ENCODE peak calls at places on chromosomes 2 and 18, in eight cellular contexts. One of them, this sample, is unnamed.

GRCh38 chr2:65265090-65266045 is 37.7 kb downstream of the ACTR2 start:
- DNase-seq in GM12891: no peak
- DNase-seq in GM12892: no peak
- DNase-seq in H54: no peak
- DNase-seq in A549: peak; percentile 46
- DNase-seq in heart left ventricle: no peak
- DNase-seq in spleen: no peak
- DNase-seq in NB4: peak; percentile 81
- DNase-seq in this sample: peak; percentile 24

GRCh38 chr2:219947575-219947974 is 320.1 kb downstream of the SLC4A3 start:
- DNase-seq in GM12892: no peak
- DNase-seq in NB4: no peak
- DNase-seq in A549: no peak
- DNase-seq in spleen: no peak
- DNase-seq in H54: peak; percentile 22
- DNase-seq in heart left ventricle: no peak
- DNase-seq in GM12891: no peak
- DNase-seq in this sample: no peak

GRCh38 chr2:174835797-174836255 is 71.6 kb upstream of the CHRNA1 start:
- DNase-seq in GM12891: no peak
- DNase-seq in GM12892: no peak
- DNase-seq in NB4: peak; percentile 33
- DNase-seq in spleen: no peak
- DNase-seq in A549: no peak
- DNase-seq in heart left ventricle: no peak
- DNase-seq in H54: no peak
- DNase-seq in this sample: no peak

GRCh38 chr2:207479198-207479785 is 50.5 kb upstream of the CREB1 start:
- DNase-seq in NB4: no peak
- DNase-seq in A549: no peak
- DNase-seq in GM12892: no peak
- DNase-seq in H54: no peak
- DNase-seq in heart left ventricle: no peak
- DNase-seq in GM12891: no peak
- DNase-seq in spleen: no peak
- DNase-seq in this sample: no peak

GRCh38 chr2:165582409-165582808 is 112.9 kb downstream of the CSRNP3 start:
- DNase-seq in spleen: no peak
- DNase-seq in NB4: no peak
- DNase-seq in A549: no peak
- DNase-seq in GM12892: no peak
- DNase-seq in H54: no peak
- DNase-seq in heart left ventricle: no peak
- DNase-seq in GM12891: no peak
- DNase-seq in this sample: no peak

GRCh38 chr2:240466579-240467148 is 31.2 kb downstream of the GPC1 start:
- DNase-seq in spleen: peak; percentile 66
- DNase-seq in A549: no peak
- DNase-seq in H54: no peak
- DNase-seq in GM12891: peak; percentile 10
- DNase-seq in heart left ventricle: peak; percentile 48
- DNase-seq in NB4: no peak
- DNase-seq in GM12892: peak; percentile 12
- DNase-seq in this sample: peak; percentile 84

GRCh38 chr2:79723830-79724229 is 211.0 kb downstream of the CTNNA2 start:
- DNase-seq in GM12892: no peak
- DNase-seq in A549: peak; percentile 11
- DNase-seq in heart left ventricle: no peak
- DNase-seq in NB4: no peak
- DNase-seq in spleen: no peak
- DNase-seq in GM12891: no peak
- DNase-seq in H54: peak; percentile 26
- DNase-seq in this sample: no peak

GRCh38 chr2:234433201-234433600 is 63.7 kb downstream of the ARL4C start:
- DNase-seq in GM12891: no peak
- DNase-seq in A549: no peak
- DNase-seq in GM12892: no peak
- DNase-seq in heart left ventricle: no peak
- DNase-seq in NB4: no peak
- DNase-seq in H54: no peak
- DNase-seq in spleen: no peak
- DNase-seq in this sample: no peak

GRCh38 chr2:230575640-230576324 is 136.9 kb upstream of the CAB39 start:
- DNase-seq in NB4: peak; percentile 65
- DNase-seq in spleen: no peak
- DNase-seq in GM12891: no peak
- DNase-seq in GM12892: no peak
- DNase-seq in A549: no peak
- DNase-seq in heart left ventricle: no peak
- DNase-seq in H54: no peak
- DNase-seq in this sample: no peak

GRCh38 chr2:76850969-76851368 is 671.2 kb downstream of the LRRTM4 start:
- DNase-seq in A549: no peak
- DNase-seq in NB4: no peak
- DNase-seq in spleen: no peak
- DNase-seq in H54: no peak
- DNase-seq in GM12891: no peak
- DNase-seq in heart left ventricle: no peak
- DNase-seq in GM12892: no peak
- DNase-seq in this sample: no peak

GRCh38 chr2:10214179-10214578 is 88.5 kb upstream of the HPCAL1 start:
- DNase-seq in spleen: peak; percentile 35
- DNase-seq in H54: no peak
- DNase-seq in NB4: no peak
- DNase-seq in GM12892: no peak
- DNase-seq in heart left ventricle: peak; percentile 34
- DNase-seq in GM12891: no peak
- DNase-seq in A549: no peak
- DNase-seq in this sample: no peak

GRCh38 chr2:241882090-241882625 is 12.6 kb downstream of the RTP5 start:
- DNase-seq in GM12891: peak; percentile 78
- DNase-seq in spleen: peak; percentile 93
- DNase-seq in NB4: peak; percentile 74
- DNase-seq in GM12892: peak; percentile 84
- DNase-seq in A549: no peak
- DNase-seq in H54: no peak
- DNase-seq in heart left ventricle: peak; percentile 76
- DNase-seq in this sample: peak; percentile 65

GRCh38 chr2:33291278-33292013 is 185.0 kb upstream of the RASGRP3 start:
- DNase-seq in A549: peak; percentile 79
- DNase-seq in GM12892: no peak
- DNase-seq in spleen: no peak
- DNase-seq in heart left ventricle: no peak
- DNase-seq in NB4: no peak
- DNase-seq in H54: peak; percentile 9
- DNase-seq in GM12891: no peak
- DNase-seq in this sample: no peak

GRCh38 chr2:53985646-53986045 is 14.9 kb upstream of the PSME4 start:
- DNase-seq in GM12891: no peak
- DNase-seq in A549: no peak
- DNase-seq in GM12892: no peak
- DNase-seq in heart left ventricle: no peak
- DNase-seq in spleen: no peak
- DNase-seq in H54: no peak
- DNase-seq in NB4: no peak
- DNase-seq in this sample: no peak

GRCh38 chr2:203549406-203549805 is 14.3 kb upstream of the RAPH1 start:
- DNase-seq in NB4: no peak
- DNase-seq in spleen: no peak
- DNase-seq in heart left ventricle: no peak
- DNase-seq in A549: no peak
- DNase-seq in GM12892: no peak
- DNase-seq in H54: no peak
- DNase-seq in GM12891: no peak
- DNase-seq in this sample: no peak

GRCh38 chr2:224008702-224009261 is 30.3 kb downstream of the SERPINE2 start:
- DNase-seq in GM12892: no peak
- DNase-seq in spleen: no peak
- DNase-seq in heart left ventricle: no peak
- DNase-seq in H54: no peak
- DNase-seq in NB4: no peak
- DNase-seq in GM12891: no peak
- DNase-seq in A549: no peak
- DNase-seq in this sample: no peak

GRCh38 chr2:81225756-81226155 is 921.2 kb upstream of the LRRTM1 start:
- DNase-seq in GM12891: no peak
- DNase-seq in GM12892: no peak
- DNase-seq in spleen: no peak
- DNase-seq in NB4: no peak
- DNase-seq in A549: no peak
- DNase-seq in H54: no peak
- DNase-seq in heart left ventricle: no peak
- DNase-seq in this sample: no peak

GRCh38 chr2:119119076-119119710 is 39.4 kb downstream of the C1QL2 start:
- DNase-seq in A549: no peak
- DNase-seq in NB4: no peak
- DNase-seq in GM12891: no peak
- DNase-seq in H54: no peak
- DNase-seq in GM12892: no peak
- DNase-seq in heart left ventricle: no peak
- DNase-seq in spleen: no peak
- DNase-seq in this sample: no peak

GRCh38 chr2:201237486-201238241 is 22.7 kb upstream of the CASP8 start:
- DNase-seq in spleen: no peak
- DNase-seq in H54: no peak
- DNase-seq in GM12891: no peak
- DNase-seq in heart left ventricle: no peak
- DNase-seq in A549: no peak
- DNase-seq in NB4: peak; percentile 64
- DNase-seq in GM12892: no peak
- DNase-seq in this sample: no peak

GRCh38 chr2:201232125-201232815 is 28.1 kb upstream of the CASP8 start:
- DNase-seq in A549: peak; percentile 85
- DNase-seq in spleen: peak; percentile 94
- DNase-seq in NB4: peak; percentile 98
- DNase-seq in H54: peak; percentile 81
- DNase-seq in heart left ventricle: peak; percentile 86
- DNase-seq in GM12891: peak; percentile 54
- DNase-seq in GM12892: peak; percentile 56
- DNase-seq in this sample: peak; percentile 97

GRCh38 chr2:201234167-201235139 is 25.9 kb upstream of the CASP8 start:
- DNase-seq in GM12891: no peak
- DNase-seq in NB4: peak; percentile 37
- DNase-seq in H54: no peak
- DNase-seq in A549: no peak
- DNase-seq in heart left ventricle: no peak
- DNase-seq in GM12892: no peak
- DNase-seq in spleen: no peak
- DNase-seq in this sample: no peak

GRCh38 chr2:201235865-201236811 is 24.2 kb upstream of the CASP8 start:
- DNase-seq in GM12891: no peak
- DNase-seq in heart left ventricle: peak; percentile 67
- DNase-seq in GM12892: no peak
- DNase-seq in spleen: peak; percentile 85
- DNase-seq in NB4: peak; percentile 85
- DNase-seq in H54: no peak
- DNase-seq in A549: no peak
- DNase-seq in this sample: peak; percentile 88

GRCh38 chr2:201233192-201234166 is 26.9 kb upstream of the CASP8 start:
- DNase-seq in heart left ventricle: peak; percentile 72
- DNase-seq in A549: peak; percentile 79
- DNase-seq in GM12891: peak; percentile 46
- DNase-seq in spleen: peak; percentile 93
- DNase-seq in NB4: peak; percentile 97
- DNase-seq in H54: peak; percentile 59
- DNase-seq in GM12892: peak; percentile 56
- DNase-seq in this sample: peak; percentile 93
- TF ChIP-seq POLR2A in heart left ventricle: no peak
- TF ChIP-seq POLR2A in A549: peak; percentile 50
- TF ChIP-seq POLR2A in GM12891: peak; percentile 89
- TF ChIP-seq POLR2A in spleen: peak; percentile 17
- TF ChIP-seq POLR2A in NB4: peak; percentile 90
- TF ChIP-seq POLR2A in H54: peak; percentile 10
- TF ChIP-seq POLR2A in GM12892: peak; percentile 89
- TF ChIP-seq POLR2A in this sample: no peak

DNA sequence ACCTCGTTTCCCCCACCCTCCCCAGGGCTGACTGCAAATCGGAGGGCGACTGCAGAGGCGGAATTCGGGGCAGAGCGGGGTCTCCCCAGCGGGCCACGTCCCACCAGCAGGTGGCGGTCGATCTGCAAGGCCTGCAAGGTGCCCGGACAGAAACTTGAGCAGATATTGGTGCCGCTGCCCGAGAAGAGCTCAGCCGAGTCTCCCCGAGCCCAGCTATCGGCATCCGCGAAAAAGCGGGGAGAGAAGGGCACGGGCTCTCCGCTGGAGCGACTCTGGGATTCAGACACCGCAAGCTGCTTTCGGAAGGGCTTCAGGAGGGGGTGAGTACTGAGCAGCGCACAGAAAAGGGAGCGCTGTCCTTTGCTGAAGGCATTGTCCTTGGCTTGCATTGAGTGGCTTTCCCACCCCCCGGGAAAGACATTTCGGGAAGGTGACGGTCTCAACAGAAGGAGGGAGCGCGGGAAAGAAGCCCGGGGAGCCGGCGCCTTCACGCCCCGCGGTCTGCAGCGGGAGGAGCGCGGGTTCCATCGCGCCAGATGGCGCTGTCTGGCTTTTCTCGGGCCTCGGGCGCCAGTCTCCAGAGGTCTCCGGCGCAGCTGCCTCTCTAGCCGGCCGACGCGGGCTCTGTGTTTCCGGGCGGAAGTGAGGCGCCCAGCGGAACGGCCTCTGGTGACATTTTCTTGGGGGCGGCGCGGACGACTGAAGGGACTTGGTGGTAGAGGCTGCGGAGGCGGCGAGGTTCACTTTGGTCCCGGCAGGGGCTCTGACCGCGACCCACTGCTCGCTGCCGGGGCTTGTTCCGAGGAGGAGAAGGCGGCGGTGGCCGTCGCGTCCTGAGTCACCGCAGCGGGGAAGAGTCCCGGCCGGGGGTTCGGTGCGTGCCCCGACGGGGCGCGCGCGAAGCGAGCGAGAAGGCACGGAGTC is 69.5 kb downstream of the HAUS1 start:
- DNase-seq in A549: peak; percentile 83
- DNase-seq in spleen: peak; percentile 99
- DNase-seq in H54: peak; percentile 62
- DNase-seq in NB4: peak; percentile 96
- DNase-seq in GM12892: peak; percentile 92
- DNase-seq in GM12891: peak; percentile 92
- DNase-seq in heart left ventricle: peak; percentile 97
- DNase-seq in this sample: peak; percentile 98
- TF ChIP-seq POLR2A in A549: peak; percentile 29
- TF ChIP-seq POLR2A in spleen: no peak
- TF ChIP-seq POLR2A in H54: peak; percentile 65
- TF ChIP-seq POLR2A in NB4: peak; percentile 51
- TF ChIP-seq POLR2A in GM12892: peak; percentile 91
- TF ChIP-seq POLR2A in GM12891: peak; percentile 94
- TF ChIP-seq POLR2A in heart left ventricle: no peak
- TF ChIP-seq POLR2A in this sample: no peak

GRCh38 chr2:29269095-29270090 is 154.2 kb downstream of the CLIP4 start:
- DNase-seq in GM12891: no peak
- DNase-seq in heart left ventricle: no peak
- DNase-seq in GM12892: no peak
- DNase-seq in NB4: peak; percentile 7
- DNase-seq in A549: no peak
- DNase-seq in spleen: no peak
- DNase-seq in H54: no peak
- DNase-seq in this sample: peak; percentile 32
- TF ChIP-seq POLR2A in GM12891: no peak
- TF ChIP-seq POLR2A in heart left ventricle: no peak
- TF ChIP-seq POLR2A in GM12892: no peak
- TF ChIP-seq POLR2A in NB4: no peak
- TF ChIP-seq POLR2A in A549: no peak
- TF ChIP-seq POLR2A in spleen: no peak
- TF ChIP-seq POLR2A in H54: no peak
- TF ChIP-seq POLR2A in this sample: no peak

GRCh38 chr2:154455871-154456270 is 242.6 kb upstream of the KCNJ3 start:
- DNase-seq in NB4: peak; percentile 20
- DNase-seq in H54: no peak
- DNase-seq in heart left ventricle: no peak
- DNase-seq in GM12891: no peak
- DNase-seq in GM12892: no peak
- DNase-seq in A549: no peak
- DNase-seq in spleen: no peak
- DNase-seq in this sample: no peak
- TF ChIP-seq POLR2A in NB4: no peak
- TF ChIP-seq POLR2A in H54: no peak
- TF ChIP-seq POLR2A in heart left ventricle: no peak
- TF ChIP-seq POLR2A in GM12891: no peak
- TF ChIP-seq POLR2A in GM12892: no peak
- TF ChIP-seq POLR2A in A549: no peak
- TF ChIP-seq POLR2A in spleen: no peak
- TF ChIP-seq POLR2A in this sample: no peak